ENCODE peak calls at places on chromosomes 7 and 10, in six cellular contexts. U is heart right ventricle, P is psoas muscle, J is right atrium auricular region, Y is stomach, M is transverse colon. G is an unnamed sample.

GRCh38 chr7:68321776-68322496 is 1276.3 kb upstream of the AUTS2 start:
- DNase-seq in Y (no peak), P (no peak), J (no peak), U (peak), M (no peak), G (no peak)

GRCh38 chr7:97818066-97818663 is 54.0 kb downstream of the ASNS start:
- DNase-seq in M (no peak), Y (no peak), P (no peak), U (no peak), J (no peak), G (no peak)

GRCh38 chr7:69597278-69598076 is 798 bp upstream of the AUTS2 start:
- DNase-seq in P (peak), M (no peak), U (peak), J (peak), Y (peak), G (peak)

GRCh38 chr10:117353700-117354099 is 21.5 kb downstream of the PDZD8 start:
- DNase-seq in J (no peak), M (no peak), Y (no peak), U (no peak), P (no peak), G (no peak)

GRCh38 chr7:27249724-27250636 is 7.4 kb downstream of the EVX1 start:
- DNase-seq in U (no peak), J (no peak), P (no peak), M (no peak), Y (no peak), G (no peak)

GRCh38 chr7:99990417-99990816 is 14.6 kb upstream of the AZGP1 start:
- DNase-seq in Y (no peak), U (no peak), P (no peak), M (no peak), J (no peak), G (no peak)

GRCh38 chr10:94623572-94623971 is 60.0 kb upstream of the CYP2C18 start:
- DNase-seq in M (no peak), Y (no peak), U (no peak), P (no peak), J (no peak), G (no peak)

GRCh38 chr7:152312316-152312715 is 123.5 kb downstream of the KMT2C start:
- DNase-seq in M (no peak), P (no peak), Y (no peak), J (no peak), U (no peak), G (no peak)

GRCh38 chr10:69413221-69413865 is 3.4 kb downstream of the TACR2 start:
- DNase-seq in Y (peak), U (peak), P (peak), J (peak), M (peak), G (no peak)

GRCh38 chr10:62459072-62459471 is 84.9 kb downstream of the ZNF365 start:
- DNase-seq in Y (no peak), U (no peak), P (no peak), M (no peak), J (no peak), G (no peak)

GRCh38 chr7:48083114-48083830 is 5.8 kb upstream of the UPP1 start:
- DNase-seq in Y (no peak), U (no peak), P (no peak), M (peak), J (no peak), G (no peak)

GRCh38 chr10:101221479-101222246 is 7.6 kb downstream of the LBX1 start:
- DNase-seq in P (no peak), Y (no peak), M (no peak), U (no peak), J (no peak), G (no peak)

GRCh38 chr10:113626809-113627370 is 37.0 kb downstream of the NRAP start:
- DNase-seq in J (no peak), P (no peak), Y (no peak), U (peak), M (no peak), G (no peak)

GRCh38 chr10:85599081-85599480 is 767.5 kb downstream of the GRID1 start:
- DNase-seq in J (peak), M (no peak), P (no peak), U (no peak), Y (no peak), G (no peak)

GRCh38 chr10:112639291-112639690 is 192.3 kb downstream of the VTI1A start:
- DNase-seq in U (no peak), M (no peak), Y (no peak), J (no peak), P (no peak), G (no peak)

GRCh38 chr10:58266003-58266825 is 1.5 kb downstream of the IPMK start:
- DNase-seq in U (no peak), J (no peak), P (no peak), M (no peak), Y (no peak), G (peak)

GRCh38 chr7:53485354-53485753 is 449.9 kb downstream of the POM121L12 start:
- DNase-seq in J (no peak), P (no peak), M (no peak), U (no peak), Y (no peak), G (no peak)

GRCh38 chr10:91700273-91700672 is 67.4 kb upstream of the PPP1R3C start:
- DNase-seq in J (no peak), M (no peak), Y (no peak), P (no peak), U (no peak), G (no peak)

GRCh38 chr10:113499066-113499465 is 53.8 kb upstream of the HABP2 start:
- DNase-seq in P (no peak), Y (no peak), M (no peak), J (no peak), U (no peak), G (no peak)

GRCh38 chr7:55505259-55505658 is 67.0 kb downstream of the VOPP1 start:
- DNase-seq in M (no peak), P (no peak), J (no peak), U (no peak), Y (no peak), G (no peak)

GRCh38 chr10:49598164-49598856 is 11.8 kb upstream of the SLC18A3 start:
- DNase-seq in J (no peak), M (no peak), U (no peak), Y (no peak), P (no peak), G (no peak)

GRCh38 chr7:83466956-83467355 is 182.0 kb downstream of the SEMA3E start:
- DNase-seq in P (no peak), J (no peak), M (no peak), Y (no peak), U (no peak), G (no peak)

GRCh38 chr7:391961-392524 is 102.1 kb downstream of the FOXL3 start:
- DNase-seq in Y (peak), U (no peak), J (no peak), P (peak), M (no peak), G (no peak)

GRCh38 chr7:3861371-3861770 is 560.3 kb downstream of the SDK1 start:
- DNase-seq in U (no peak), M (no peak), J (no peak), Y (no peak), P (no peak), G (no peak)

GRCh38 chr10:21506351-21506750 is 19.1 kb downstream of the SKIDA1 start:
- DNase-seq in P (no peak), Y (no peak), U (no peak), J (no peak), M (no peak), G (no peak)

GRCh38 chr10:125203186-125203800 is 42.9 kb upstream of the CTBP2 start:
- DNase-seq in J (no peak), P (no peak), U (no peak), M (no peak), Y (no peak), G (no peak)

GRCh38 chr10:110912374-110912773 is 6.6 kb downstream of the BBIP1 start:
- DNase-seq in M (no peak), U (no peak), P (no peak), Y (no peak), J (no peak), G (no peak)

GRCh38 chr7:157978766-157979165 is 608.9 kb downstream of the PTPRN2 start:
- DNase-seq in J (no peak), P (peak), U (no peak), Y (no peak), M (no peak), G (no peak)

GRCh38 chr7:50307368-50308012 is 3.0 kb downstream of the IKZF1 start:
- DNase-seq in P (no peak), U (no peak), Y (no peak), M (peak), J (no peak), G (peak)

GRCh38 chr10:31944071-31944433 is 15.4 kb upstream of the ARHGAP12 start:
- DNase-seq in Y (no peak), P (no peak), M (no peak), J (no peak), U (no peak), G (no peak)

GRCh38 chr10:3766046-3766761 is 18.8 kb downstream of the KLF6 start:
- DNase-seq in Y (no peak), U (no peak), M (no peak), P (no peak), J (no peak), G (no peak)

GRCh38 chr7:35993113-35993512 is 159.9 kb upstream of the EEPD1 start:
- DNase-seq in P (no peak), U (no peak), J (no peak), M (no peak), Y (no peak), G (no peak)

GRCh38 chr10:72653383-72654096 is 27.7 kb upstream of the MICU1 start:
- DNase-seq in U (no peak), J (no peak), P (no peak), Y (no peak), M (no peak), G (no peak)

GRCh38 chr7:102096706-102097427 is 189.8 kb upstream of the SH2B2 start:
- DNase-seq in M (peak), U (no peak), Y (no peak), P (no peak), J (peak), G (no peak)

GRCh38 chr10:57465155-57465554 is 802.5 kb downstream of the IPMK start:
- DNase-seq in M (no peak), Y (no peak), J (no peak), U (no peak), P (no peak), G (no peak)

GRCh38 chr7:122561326-122561725 is 137.6 kb downstream of the RNF133 start:
- DNase-seq in U (no peak), M (no peak), P (no peak), Y (no peak), J (no peak), G (no peak)

GRCh38 chr10:114547056-114547455 is 111.0 kb downstream of the ABLIM1 start:
- DNase-seq in Y (peak), U (no peak), M (no peak), P (no peak), J (no peak), G (no peak)

GRCh38 chr7:14137676-14138075 is 148.2 kb upstream of the ETV1 start:
- DNase-seq in P (no peak), J (no peak), U (no peak), M (no peak), Y (no peak), G (no peak)

GRCh38 chr10:116170815-116171250 is 102.2 kb downstream of the GFRA1 start:
- DNase-seq in U (no peak), Y (no peak), M (no peak), P (no peak), J (no peak), G (no peak)
- H3K4me3 ChIP-seq in U (peak), Y (no peak), M (no peak), P (no peak), J (no peak), G (no peak)

GRCh38 chr7:86964973-86965726 is 94.3 kb downstream of the ELAPOR2 start:
- DNase-seq in U (no peak), Y (no peak), P (no peak), M (no peak), J (no peak), G (no peak)
- H3K27ac ChIP-seq in U (no peak), Y (no peak), P (no peak), M (no peak), J (no peak), G (no peak)

GRCh38 chr7:23654508-23654907 is 25.5 kb upstream of the FAM221A start:
- DNase-seq in U (no peak), M (peak), P (no peak), J (no peak), Y (peak), G (no peak)
- TF ChIP-seq CTCF in U (no peak), M (no peak), P (peak), J (no peak), Y (peak), G (no peak)

GRCh38 chr7:121329460-121330052 is 756 bp downstream of the WNT16 start:
- DNase-seq in Y (peak), P (no peak), M (peak), U (no peak), J (no peak), G (no peak)
- H3K4me3 ChIP-seq in Y (peak), P (peak), M (peak), U (peak), J (peak), G (no peak)

DNA sequence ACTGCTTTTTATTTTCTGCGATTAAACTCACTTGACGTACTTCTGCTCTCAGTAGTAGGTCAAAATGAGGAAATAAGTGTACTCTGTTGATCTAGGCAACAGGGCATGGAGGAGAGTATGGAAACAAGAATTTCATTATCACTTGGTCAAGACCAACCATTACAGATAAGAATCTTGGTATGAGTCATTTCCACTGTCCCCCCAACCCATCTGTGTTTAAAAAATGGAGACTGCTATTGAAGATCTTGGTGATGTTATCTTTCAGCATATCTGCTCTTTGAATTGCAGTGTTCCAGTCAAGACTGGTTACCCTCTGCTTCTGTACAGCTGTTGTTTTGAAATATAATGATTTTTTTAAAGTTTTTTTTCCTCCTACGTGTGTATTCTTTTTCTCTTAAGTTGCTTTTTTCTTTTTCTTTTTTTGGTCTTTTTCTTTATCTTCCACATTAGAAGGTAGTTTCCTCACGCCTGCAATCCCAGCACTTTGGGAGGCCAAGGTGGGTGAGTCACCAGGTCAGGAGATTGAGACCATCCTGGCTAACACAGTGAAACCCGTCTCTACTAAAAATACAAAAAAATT is 11.7 kb downstream of the STAM start:
- DNase-seq in M (no peak), U (no peak), P (no peak), J (no peak), Y (no peak), G (no peak)
- H3K27ac ChIP-seq in M (no peak), U (no peak), P (no peak), J (no peak), Y (no peak), G (no peak)

DNA sequence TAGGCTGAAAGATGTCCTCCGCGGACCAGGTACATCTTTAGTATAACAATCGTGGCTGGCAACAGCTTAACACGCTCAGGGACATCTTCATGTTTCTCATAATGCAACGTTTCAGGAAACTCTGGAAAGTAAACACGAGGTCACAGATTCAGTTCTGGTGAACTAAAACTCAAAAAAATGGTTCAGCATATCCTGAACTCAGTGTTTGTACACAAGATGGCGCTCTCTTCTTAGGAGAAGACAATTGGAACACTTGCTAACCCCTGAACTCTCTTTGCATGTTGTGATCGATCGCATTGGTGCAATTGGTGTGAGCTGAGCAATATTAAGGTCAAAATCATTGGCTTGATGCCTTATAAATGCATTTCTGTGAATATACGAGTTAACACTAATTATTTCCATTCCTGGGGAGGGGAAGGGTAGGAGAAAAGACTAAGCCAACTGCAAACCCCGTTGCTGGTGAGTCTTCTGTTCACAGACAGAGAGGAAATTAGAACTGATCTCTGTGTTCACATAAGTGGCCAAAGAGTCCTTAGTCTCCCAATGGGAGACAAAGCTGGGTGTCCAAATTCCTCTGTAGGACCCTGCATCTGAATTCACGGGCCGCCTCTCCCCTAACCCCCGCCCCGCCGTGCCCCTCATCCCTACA is 52.6 kb upstream of the FAM180A start:
- DNase-seq in J (peak), P (no peak), U (peak), M (no peak), Y (no peak), G (no peak)
- TF ChIP-seq CTCF in J (peak), P (peak), U (peak), M (peak), Y (peak), G (peak)

DNA sequence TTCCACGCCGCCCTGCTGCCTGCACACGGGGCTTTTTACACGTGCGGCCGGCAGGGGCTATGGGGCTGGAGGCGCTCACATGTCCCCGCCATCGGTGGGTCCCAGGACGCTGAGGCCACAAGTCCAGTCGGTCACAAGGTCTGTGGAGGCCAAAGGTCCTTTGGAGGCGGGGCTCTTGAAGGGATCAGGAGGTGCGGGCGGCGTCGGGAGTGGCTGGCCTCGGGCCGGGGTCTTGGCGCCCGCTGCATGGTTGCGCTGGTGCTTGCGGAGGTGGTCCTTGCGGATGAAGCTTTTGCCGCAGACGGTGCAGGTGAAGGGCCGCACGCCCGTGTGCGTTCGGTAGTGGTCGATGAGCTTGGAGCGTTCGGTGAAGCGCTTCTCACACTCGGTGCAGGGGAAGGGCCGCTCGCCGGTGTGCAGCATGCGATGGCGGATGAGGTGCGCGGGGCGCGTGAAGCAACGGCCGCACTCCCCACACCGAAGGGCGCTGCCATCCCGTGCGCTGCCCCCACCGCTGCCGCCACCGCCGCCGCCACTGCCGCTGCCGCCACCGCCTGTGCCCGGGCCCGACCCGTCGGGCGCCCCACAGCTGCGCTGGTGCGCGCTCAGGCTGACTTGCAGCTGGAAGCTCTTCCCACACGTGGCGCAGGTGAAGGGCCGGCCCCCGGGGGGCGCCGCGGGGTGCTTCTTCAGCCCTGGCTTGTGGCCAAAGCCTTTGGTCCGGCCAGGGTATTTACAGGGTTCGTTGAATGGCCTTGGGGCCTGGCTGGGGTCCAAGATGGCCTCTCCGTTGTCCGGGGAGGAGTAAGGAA is 13.7 kb upstream of the ZNF777 start:
- DNase-seq in M (no peak), J (no peak), Y (no peak), U (no peak), P (no peak), G (no peak)
- H3K4me3 ChIP-seq in M (no peak), J (no peak), Y (no peak), U (no peak), P (no peak), G (no peak)